ENCODE peak calls at places on chromosomes 12 and 14, in four cellular contexts. L, M, T and I are unnamed samples.

GRCh38 chr12:112559784-112560183 is 141.0 kb downstream of the PTPN11 start:
- DNase-seq in L (no peak), M (peak; percentile 7), T (no peak), I (no peak)

GRCh38 chr14:90341784-90342183 is 10.0 kb upstream of the NRDE2 start:
- DNase-seq in L (no peak), M (no peak), T (no peak), I (no peak)

GRCh38 chr14:30980980-30981379 is 44.5 kb upstream of the AP4S1 start:
- DNase-seq in L (no peak), M (no peak), T (no peak), I (no peak)

GRCh38 chr12:19779393-19780056 is 340.2 kb downstream of the AEBP2 start:
- DNase-seq in L (peak; percentile 60), M (no peak), T (no peak), I (no peak)

GRCh38 chr12:5941907-5942306 is 3.2 kb downstream of the ANO2 start:
- DNase-seq in L (no peak), M (no peak), T (no peak), I (no peak)

GRCh38 chr14:56004807-56005579 is 113.2 kb upstream of the PELI2 start:
- DNase-seq in L (peak; percentile 91), M (peak; percentile 77), T (no peak), I (peak; percentile 35)

GRCh38 chr14:28656704-28657255 is 109.8 kb upstream of the FOXG1 start:
- DNase-seq in L (peak; percentile 75), M (no peak), T (no peak), I (no peak)

GRCh38 chr14:61347771-61348443 is 26.5 kb downstream of the PRKCH start:
- DNase-seq in L (no peak), M (no peak), T (no peak), I (no peak)

GRCh38 chr14:42353315-42353714 is 746.6 kb downstream of the LRFN5 start:
- DNase-seq in L (no peak), M (no peak), T (no peak), I (no peak)

GRCh38 chr12:16939871-16940306 is 333.9 kb upstream of the LMO3 start:
- DNase-seq in L (peak; percentile 76), M (peak; percentile 8), T (no peak), I (no peak)

GRCh38 chr14:50410921-50411320 is 14.2 kb upstream of the CDKL1 start:
- DNase-seq in L (peak; percentile 90), M (peak; percentile 85), T (no peak), I (peak; percentile 73)
- H3K4me3 ChIP-seq in L (no peak overlapping the region), M (no peak overlapping the region), T (no peak overlapping the region), I (no peak overlapping the region)

GRCh38 chr12:3933074-3933818 is 60.0 kb upstream of the PARP11 start:
- DNase-seq in L (no peak), M (no peak), T (no peak), I (no peak)
- H3K27me3 ChIP-seq in L (no peaks in the 10 kb centered on the region), M (peaks cover 3% of the 10 kb centered on the region), T (peaks cover 29% of the 10 kb centered on the region), I (no peaks in the 10 kb centered on the region)

GRCh38 chr12:95446511-95446910 is 27.4 kb upstream of the METAP2 start:
- DNase-seq in L (peak; percentile 17), M (peak; percentile 7), T (no peak), I (no peak)

GRCh38 chr12:95439578-95440230 is 34.2 kb upstream of the METAP2 start:
- DNase-seq in L (no peak), M (no peak), T (no peak), I (no peak)

GRCh38 chr12:95440401-95440800 is 33.6 kb upstream of the METAP2 start:
- DNase-seq in L (peak; percentile 66), M (peak; percentile 67), T (no peak), I (no peak)

GRCh38 chr12:95445884-95446482 is 28.0 kb upstream of the METAP2 start:
- DNase-seq in L (no peak), M (no peak), T (no peak), I (no peak)

GRCh38 chr12:95443458-95443857 is 30.5 kb upstream of the METAP2 start:
- DNase-seq in L (no peak), M (no peak), T (no peak), I (no peak)
- TF ChIP-seq CTCF in L (no peak), M (no peak), T (no peak), I (no peak)

GRCh38 chr12:31023271-31023724 is 50.4 kb upstream of the DDX11 start:
- DNase-seq in L (no peak), M (no peak), T (no peak), I (no peak)
- H3K4me3 ChIP-seq in L (no peak overlapping the region), M (no peak overlapping the region), T (no peak overlapping the region), I (no peak overlapping the region)